ENCODE peak calls at places on chromosomes 7 and 10, in eight cellular contexts. A is AG04450, F is BE2C, O is fibroblast of mammary gland, K is heart right ventricle, Q is endothelial cell of umbilical vein, P is natural killer cell, G is Panc1. M is an unnamed sample.

GRCh38 chr10:125762692-125763648 is 12.7 kb downstream of the MMP21 start:
- DNase-seq in A (no peak), F (no peak), O (no peak), K (no peak), Q (peak; percentile 7), P (no peak), G (no peak), M (no peak)

GRCh38 chr7:90006988-90007387 is 147.3 kb upstream of the STEAP1 start:
- DNase-seq in A (no peak), F (no peak), O (no peak), K (no peak), Q (no peak), P (no peak), G (no peak), M (no peak)

GRCh38 chr10:62261666-62262065 is 7.0 kb downstream of the RTKN2 start:
- DNase-seq in A (no peak), F (no peak), O (peak; percentile 21), K (no peak), Q (no peak), P (no peak), G (no peak), M (no peak)

GRCh38 chr7:30682131-30683083 is at the start of gene CRHR2:
- DNase-seq in A (no peak), F (peak; percentile 73), O (no peak), K (peak; percentile 52), Q (peak; percentile 4), P (peak; percentile 24), G (no peak), M (peak; percentile 31)

GRCh38 chr7:53426145-53426750 is 390.8 kb downstream of the POM121L12 start:
- DNase-seq in A (no peak), F (no peak), O (no peak), K (no peak), Q (no peak), P (no peak), G (no peak), M (no peak)

GRCh38 chr7:80386686-80387085 is 125.2 kb downstream of the GNAT3 start:
- DNase-seq in A (no peak), F (no peak), O (peak; percentile 43), K (no peak), Q (no peak), P (no peak), G (no peak), M (no peak)

GRCh38 chr10:45354261-45354660 is 19.8 kb upstream of the ALOX5 start:
- DNase-seq in A (no peak), F (no peak), O (no peak), K (no peak), Q (no peak), P (no peak), G (no peak), M (no peak)

GRCh38 chr7:33447980-33448379 is 318.6 kb downstream of the BBS9 start:
- DNase-seq in A (no peak), F (no peak), O (no peak), K (no peak), Q (peak; percentile 76), P (no peak), G (no peak), M (no peak)

GRCh38 chr7:87345962-87346371 is 503 bp downstream of the CROT start:
- DNase-seq in A (no peak), F (no peak), O (no peak), K (no peak), Q (no peak), P (no peak), G (no peak), M (no peak)

GRCh38 chr7:84546403-84546802 is 351.8 kb upstream of the SEMA3A start:
- DNase-seq in A (no peak), F (no peak), O (no peak), K (no peak), Q (no peak), P (no peak), G (no peak), M (no peak)

GRCh38 chr7:5694221-5694754 is 87.2 kb downstream of the RNF216 start:
- DNase-seq in A (peak; percentile 92), F (no peak), O (peak; percentile 96), K (no peak), Q (peak; percentile 89), P (no peak), G (no peak), M (no peak)

DNA sequence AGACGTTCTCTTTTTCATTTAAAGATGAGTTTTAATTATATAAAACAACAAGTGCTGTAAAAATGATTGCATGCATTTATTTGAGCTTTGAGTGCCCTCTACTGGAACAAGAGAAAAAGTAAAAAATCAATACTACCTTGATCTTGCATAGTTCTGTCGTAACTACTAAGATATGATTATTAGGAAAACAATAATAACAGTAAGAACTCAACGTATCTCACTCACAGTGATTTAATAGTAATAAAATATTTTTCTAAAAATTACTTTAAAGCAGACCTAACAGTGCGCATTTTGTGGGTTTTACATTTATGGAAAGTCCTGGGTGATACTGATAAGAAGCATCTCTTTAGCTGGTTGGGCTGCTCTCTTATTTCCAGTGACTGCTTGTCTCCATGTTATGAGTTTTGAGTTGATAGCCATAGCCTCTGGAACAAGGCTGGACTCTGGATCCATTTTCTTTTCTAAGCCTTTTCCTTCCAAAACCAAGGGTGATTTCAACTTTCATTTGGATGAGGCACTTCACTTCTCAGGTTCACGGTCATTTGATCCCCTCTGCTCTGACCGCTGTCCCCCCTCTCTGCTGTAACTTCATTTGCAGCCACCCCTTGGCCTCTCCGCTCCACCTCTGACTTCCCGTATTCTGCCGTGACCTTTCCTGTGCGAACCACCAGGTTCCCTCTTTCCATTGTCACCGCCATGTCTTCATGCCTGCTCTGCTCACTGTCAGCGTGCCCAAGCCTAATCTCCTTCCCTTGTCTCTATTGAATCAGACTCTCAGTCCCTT is 29.6 kb upstream of the INHBA start:
- DNase-seq in A (no peak), F (no peak), O (peak; percentile 57), K (no peak), Q (peak; percentile 33), P (no peak), G (no peak), M (no peak)
- TF ChIP-seq CTCF in A (peak; percentile 36), F (peak; percentile 44), O (peak; percentile 44), K (no peak), Q (peak; percentile 5), P (no peak), G (peak; percentile 53), M (peak; percentile 78)

GRCh38 chr7:40447345-40447744 is 312.5 kb downstream of the SUGCT start:
- DNase-seq in A (no peak), F (peak; percentile 18), O (no peak), K (no peak), Q (no peak), P (no peak), G (no peak), M (no peak)
- TF ChIP-seq CTCF in A (no peak), F (peak; percentile 39), O (no peak), K (no peak), Q (no peak), P (no peak), G (peak; percentile 8), M (no peak)

DNA sequence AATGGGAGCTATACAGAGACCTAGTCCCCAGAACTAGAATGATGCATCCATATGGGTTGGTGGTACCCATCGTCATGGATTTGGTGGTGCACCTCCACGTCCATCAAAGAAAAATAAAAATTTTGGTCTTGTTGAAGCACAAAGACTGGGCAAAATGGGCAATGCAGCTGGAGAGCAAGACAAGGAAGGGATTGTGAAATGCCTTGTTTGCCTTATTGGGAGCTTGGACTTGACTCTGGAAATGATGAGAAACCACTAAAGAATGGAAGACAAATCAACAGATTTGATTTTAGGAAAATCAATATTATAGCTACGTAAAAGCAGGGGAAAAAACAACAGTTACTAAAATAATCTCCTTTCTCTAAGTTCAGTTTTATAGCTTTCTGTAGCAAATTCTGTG is 150.9 kb downstream of the CPED1 start:
- DNase-seq in A (no peak), F (no peak), O (peak; percentile 23), K (no peak), Q (no peak), P (no peak), G (no peak), M (no peak)
- TF ChIP-seq CTCF in A (no peak), F (no peak), O (no peak), K (no peak), Q (no peak), P (no peak), G (no peak), M (no peak)

GRCh38 chr7:28296571-28297483 is 115.5 kb upstream of the CREB5 start:
- DNase-seq in A (no peak), F (peak; percentile 56), O (peak; percentile 68), K (peak; percentile 22), Q (peak; percentile 27), P (peak; percentile 37), G (no peak), M (peak; percentile 45)
- TF ChIP-seq CTCF in A (peak; percentile 80), F (peak; percentile 85), O (peak; percentile 90), K (peak; percentile 35), Q (peak; percentile 67), P (peak; percentile 65), G (peak; percentile 79), M (peak; percentile 60)

M was measured in neural crest cell.